ENCODE peak calls at places on chromosomes 13 and 19, in six cellular contexts. One of them, this sample, is unnamed.

GRCh38 chr13:90787007-90787406 is 560.5 kb upstream of the MIR17HG start:
- DNase-seq in lower leg skin: no peak
- DNase-seq in CD8-positive, alpha-beta T cell: no peak
- DNase-seq in AG04449: no peak
- DNase-seq in body of pancreas: no peak
- DNase-seq in left ventricle myocardium inferior: no peak
- DNase-seq in this sample: no peak

GRCh38 chr13:35923347-35923746 is 207.8 kb downstream of the DCLK1 start:
- DNase-seq in lower leg skin: peak
- DNase-seq in CD8-positive, alpha-beta T cell: no peak
- DNase-seq in AG04449: no peak
- DNase-seq in body of pancreas: no peak
- DNase-seq in left ventricle myocardium inferior: peak
- DNase-seq in this sample: no peak

GRCh38 chr13:37453246-37453645 is 145.3 kb downstream of the POSTN start:
- DNase-seq in lower leg skin: no peak
- DNase-seq in CD8-positive, alpha-beta T cell: no peak
- DNase-seq in AG04449: no peak
- DNase-seq in body of pancreas: no peak
- DNase-seq in left ventricle myocardium inferior: no peak
- DNase-seq in this sample: no peak

GRCh38 chr13:33229446-33230177 is 55.9 kb downstream of the STARD13 start:
- DNase-seq in lower leg skin: no peak
- DNase-seq in CD8-positive, alpha-beta T cell: no peak
- DNase-seq in AG04449: no peak
- DNase-seq in body of pancreas: no peak
- DNase-seq in left ventricle myocardium inferior: no peak
- DNase-seq in this sample: no peak

GRCh38 chr19:21202865-21203494 is 61.1 kb downstream of the ZNF431 start:
- DNase-seq in lower leg skin: no peak
- DNase-seq in CD8-positive, alpha-beta T cell: peak
- DNase-seq in AG04449: no peak
- DNase-seq in body of pancreas: peak
- DNase-seq in left ventricle myocardium inferior: no peak
- DNase-seq in this sample: no peak

GRCh38 chr19:12647490-12648071 is 19.0 kb downstream of the MAN2B1 start:
- DNase-seq in lower leg skin: no peak
- DNase-seq in CD8-positive, alpha-beta T cell: no peak
- DNase-seq in AG04449: no peak
- DNase-seq in body of pancreas: peak
- DNase-seq in left ventricle myocardium inferior: no peak
- DNase-seq in this sample: no peak

GRCh38 chr13:110957181-110957884 is 42.5 kb upstream of the ANKRD10 start:
- DNase-seq in lower leg skin: no peak
- DNase-seq in CD8-positive, alpha-beta T cell: no peak
- DNase-seq in AG04449: no peak
- DNase-seq in body of pancreas: no peak
- DNase-seq in left ventricle myocardium inferior: no peak
- DNase-seq in this sample: no peak

GRCh38 chr19:566403-566802 is 6.0 kb upstream of the BSG start:
- DNase-seq in lower leg skin: no peak
- DNase-seq in CD8-positive, alpha-beta T cell: no peak
- DNase-seq in AG04449: no peak
- DNase-seq in body of pancreas: peak
- DNase-seq in left ventricle myocardium inferior: no peak
- DNase-seq in this sample: no peak

GRCh38 chr13:87302034-87302433 is 369.1 kb upstream of the SLITRK5 start:
- DNase-seq in lower leg skin: no peak
- DNase-seq in CD8-positive, alpha-beta T cell: no peak
- DNase-seq in AG04449: no peak
- DNase-seq in body of pancreas: no peak
- DNase-seq in left ventricle myocardium inferior: no peak
- DNase-seq in this sample: no peak

GRCh38 chr19:18284710-18285430 is 3.4 kb upstream of the JUND start:
- DNase-seq in lower leg skin: no peak
- DNase-seq in CD8-positive, alpha-beta T cell: no peak
- DNase-seq in AG04449: no peak
- DNase-seq in body of pancreas: no peak
- DNase-seq in left ventricle myocardium inferior: no peak
- DNase-seq in this sample: no peak

GRCh38 chr19:9673912-9674668 is 810 bp downstream of the ZNF562 start:
- DNase-seq in lower leg skin: peak
- DNase-seq in CD8-positive, alpha-beta T cell: no peak
- DNase-seq in AG04449: no peak
- DNase-seq in body of pancreas: no peak
- DNase-seq in left ventricle myocardium inferior: no peak
- DNase-seq in this sample: no peak

GRCh38 chr13:31037874-31038475 is 105.5 kb downstream of the TEX26 start:
- DNase-seq in lower leg skin: no peak
- DNase-seq in CD8-positive, alpha-beta T cell: no peak
- DNase-seq in AG04449: no peak
- DNase-seq in body of pancreas: no peak
- DNase-seq in left ventricle myocardium inferior: no peak
- DNase-seq in this sample: no peak

GRCh38 chr19:55546822-55547614 is 1.7 kb upstream of the SBK3 start:
- DNase-seq in lower leg skin: peak
- DNase-seq in CD8-positive, alpha-beta T cell: no peak
- DNase-seq in AG04449: no peak
- DNase-seq in body of pancreas: peak
- DNase-seq in left ventricle myocardium inferior: peak
- DNase-seq in this sample: no peak

GRCh38 chr19:39407644-39408391 is 1.2 kb downstream of the ZFP36 start:
- DNase-seq in lower leg skin: peak
- DNase-seq in CD8-positive, alpha-beta T cell: peak
- DNase-seq in AG04449: no peak
- DNase-seq in body of pancreas: peak
- DNase-seq in left ventricle myocardium inferior: peak
- DNase-seq in this sample: no peak

DNA sequence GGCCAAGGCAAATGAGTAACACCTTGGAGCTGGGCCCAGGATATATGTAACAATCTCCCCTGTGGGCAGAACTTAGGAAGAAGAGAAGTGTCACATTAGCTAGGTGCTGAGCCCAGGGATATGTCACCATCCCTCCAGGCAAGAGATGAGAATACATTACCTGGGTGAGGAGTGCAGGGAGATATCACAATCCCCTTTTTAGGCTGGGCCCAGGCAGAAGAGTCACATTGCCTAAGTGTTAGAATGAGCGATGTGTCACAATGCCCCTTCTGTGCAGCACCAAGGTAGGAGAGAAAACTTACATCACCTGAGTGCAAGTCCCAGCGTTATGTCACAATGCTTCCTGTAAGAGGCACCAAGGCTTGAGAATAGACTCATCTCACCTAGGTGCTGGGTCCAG is 60.3 kb downstream of the ZNF726 start:
- DNase-seq in lower leg skin: no peak
- DNase-seq in CD8-positive, alpha-beta T cell: no peak
- DNase-seq in AG04449: no peak
- DNase-seq in body of pancreas: no peak
- DNase-seq in left ventricle myocardium inferior: no peak
- DNase-seq in this sample: no peak
- TF ChIP-seq CTCF in lower leg skin: no peak
- TF ChIP-seq CTCF in CD8-positive, alpha-beta T cell: no peak
- TF ChIP-seq CTCF in AG04449: no peak
- TF ChIP-seq CTCF in body of pancreas: no peak
- TF ChIP-seq CTCF in left ventricle myocardium inferior: no peak
- TF ChIP-seq CTCF in this sample: no peak

GRCh38 chr13:51246411-51247298 is 24.5 kb downstream of the FAM124A start:
- DNase-seq in lower leg skin: no peak
- DNase-seq in CD8-positive, alpha-beta T cell: no peak
- DNase-seq in AG04449: no peak
- DNase-seq in body of pancreas: peak
- DNase-seq in left ventricle myocardium inferior: peak
- DNase-seq in this sample: no peak

GRCh38 chr13:51251480-51251879 is 29.3 kb downstream of the FAM124A start:
- DNase-seq in lower leg skin: no peak
- DNase-seq in CD8-positive, alpha-beta T cell: no peak
- DNase-seq in AG04449: no peak
- DNase-seq in body of pancreas: no peak
- DNase-seq in left ventricle myocardium inferior: no peak
- DNase-seq in this sample: no peak

GRCh38 chr13:51252954-51253531 is 30.8 kb downstream of the FAM124A start:
- DNase-seq in lower leg skin: no peak
- DNase-seq in CD8-positive, alpha-beta T cell: no peak
- DNase-seq in AG04449: no peak
- DNase-seq in body of pancreas: no peak
- DNase-seq in left ventricle myocardium inferior: no peak
- DNase-seq in this sample: no peak

GRCh38 chr13:51249254-51249653 is 27.1 kb downstream of the FAM124A start:
- DNase-seq in lower leg skin: no peak
- DNase-seq in CD8-positive, alpha-beta T cell: no peak
- DNase-seq in AG04449: no peak
- DNase-seq in body of pancreas: no peak
- DNase-seq in left ventricle myocardium inferior: no peak
- DNase-seq in this sample: no peak

DNA sequence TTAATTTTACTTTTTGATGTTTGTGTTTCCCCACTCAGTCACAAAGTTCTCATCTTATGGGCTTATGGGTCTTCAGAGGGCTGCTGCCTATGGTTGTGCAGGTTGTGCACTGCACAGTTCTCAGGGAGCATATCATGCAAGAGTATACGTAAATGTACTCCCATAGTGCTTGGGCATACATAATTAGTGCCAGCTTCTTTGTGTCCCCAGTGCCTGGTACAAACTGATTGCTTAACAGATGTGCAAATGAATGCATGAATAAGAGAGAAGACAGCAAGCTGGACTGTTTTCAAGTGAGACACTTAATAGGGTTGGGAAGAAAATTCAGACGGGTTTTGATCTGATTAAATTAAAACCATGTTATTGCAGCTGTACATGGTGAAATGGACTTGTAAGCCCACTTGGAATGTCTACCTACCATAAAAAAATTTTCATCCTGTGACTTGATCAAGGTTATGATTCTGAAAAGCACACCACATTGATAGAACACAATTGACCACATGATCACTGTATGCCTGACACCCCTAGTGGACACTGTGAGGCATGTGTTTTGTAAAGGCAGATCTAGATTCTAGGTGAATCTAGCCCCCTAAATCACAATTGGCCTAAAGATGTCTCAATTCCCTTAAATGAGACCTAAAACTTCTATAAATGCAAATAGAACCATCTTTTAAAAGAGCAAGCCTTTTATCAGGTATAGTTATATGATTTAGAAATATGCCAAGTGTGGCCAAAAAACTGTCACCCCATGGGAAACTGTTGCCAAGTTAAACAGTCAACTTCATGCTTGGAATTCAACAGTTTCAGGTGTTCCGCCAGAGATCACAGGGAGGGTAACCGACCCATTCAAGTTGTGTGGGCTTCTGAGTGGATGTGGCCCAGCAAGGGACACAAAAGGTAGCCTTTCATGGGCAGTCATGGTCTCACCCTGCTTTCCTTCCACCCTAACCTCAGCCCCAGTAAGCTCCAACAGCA is 27.9 kb downstream of the FAM124A start:
- DNase-seq in lower leg skin: no peak
- DNase-seq in CD8-positive, alpha-beta T cell: no peak
- DNase-seq in AG04449: no peak
- DNase-seq in body of pancreas: no peak
- DNase-seq in left ventricle myocardium inferior: no peak
- DNase-seq in this sample: no peak
- TF ChIP-seq CTCF in lower leg skin: no peak
- TF ChIP-seq CTCF in CD8-positive, alpha-beta T cell: no peak
- TF ChIP-seq CTCF in AG04449: peak
- TF ChIP-seq CTCF in body of pancreas: peak
- TF ChIP-seq CTCF in left ventricle myocardium inferior: peak
- TF ChIP-seq CTCF in this sample: peak

GRCh38 chr19:51439021-51439465 is 19.2 kb downstream of the SIGLEC8 start:
- DNase-seq in lower leg skin: peak
- DNase-seq in CD8-positive, alpha-beta T cell: peak
- DNase-seq in AG04449: no peak
- DNase-seq in body of pancreas: no peak
- DNase-seq in left ventricle myocardium inferior: no peak
- DNase-seq in this sample: no peak
- TF ChIP-seq CTCF in lower leg skin: no peak
- TF ChIP-seq CTCF in CD8-positive, alpha-beta T cell: peak
- TF ChIP-seq CTCF in AG04449: peak
- TF ChIP-seq CTCF in body of pancreas: no peak
- TF ChIP-seq CTCF in left ventricle myocardium inferior: peak
- TF ChIP-seq CTCF in this sample: peak

GRCh38 chr19:14096272-14096992 is 5.9 kb upstream of the SAMD1 start:
- DNase-seq in lower leg skin: no peak
- DNase-seq in CD8-positive, alpha-beta T cell: no peak
- DNase-seq in AG04449: no peak
- DNase-seq in body of pancreas: no peak
- DNase-seq in left ventricle myocardium inferior: no peak
- DNase-seq in this sample: no peak
- TF ChIP-seq CTCF in lower leg skin: no peak
- TF ChIP-seq CTCF in CD8-positive, alpha-beta T cell: no peak
- TF ChIP-seq CTCF in AG04449: no peak
- TF ChIP-seq CTCF in body of pancreas: no peak
- TF ChIP-seq CTCF in left ventricle myocardium inferior: no peak
- TF ChIP-seq CTCF in this sample: no peak

DNA sequence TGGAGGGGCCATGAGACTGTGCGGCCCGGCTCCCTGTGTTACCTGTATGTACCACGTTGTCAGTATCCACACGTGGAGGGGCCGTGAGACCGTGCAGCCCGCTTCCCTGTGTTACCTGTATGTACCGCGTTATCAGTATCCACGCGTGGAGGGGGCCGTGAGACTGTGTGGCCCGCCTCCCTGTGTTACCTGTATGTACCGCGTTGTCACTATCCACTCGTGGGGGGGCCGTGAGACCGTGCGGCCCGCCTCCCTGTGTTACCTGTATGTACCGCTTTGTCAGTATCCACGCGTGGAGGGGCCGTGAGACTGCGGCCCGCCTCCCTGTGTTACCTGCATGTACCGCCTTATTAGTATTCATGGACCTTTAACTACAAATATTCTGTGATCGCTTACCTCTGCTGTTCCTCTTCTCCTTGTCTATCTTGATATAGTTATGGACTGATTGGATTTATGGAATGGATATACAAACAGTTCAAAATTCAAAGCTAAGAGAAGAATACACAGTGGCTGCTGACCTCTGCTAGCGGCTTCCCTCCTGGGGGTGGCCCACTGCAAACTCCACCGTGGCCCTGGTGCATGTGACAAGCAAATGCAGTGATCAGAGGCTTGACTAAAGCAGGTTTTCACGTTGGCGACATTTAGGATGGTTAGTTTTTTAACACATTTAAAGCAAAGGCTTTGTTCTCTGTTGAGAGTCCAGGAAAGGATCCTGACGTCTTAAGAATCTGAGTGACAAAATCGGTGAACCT is 38.7 kb downstream of the ATP11A start:
- DNase-seq in lower leg skin: no peak
- DNase-seq in CD8-positive, alpha-beta T cell: no peak
- DNase-seq in AG04449: no peak
- DNase-seq in body of pancreas: no peak
- DNase-seq in left ventricle myocardium inferior: no peak
- DNase-seq in this sample: no peak
- TF ChIP-seq CTCF in lower leg skin: no peak
- TF ChIP-seq CTCF in CD8-positive, alpha-beta T cell: no peak
- TF ChIP-seq CTCF in AG04449: no peak
- TF ChIP-seq CTCF in body of pancreas: no peak
- TF ChIP-seq CTCF in left ventricle myocardium inferior: no peak
- TF ChIP-seq CTCF in this sample: no peak

GRCh38 chr19:44954649-44955499 is at the start of gene CLPTM1:
- DNase-seq in lower leg skin: peak
- DNase-seq in CD8-positive, alpha-beta T cell: peak
- DNase-seq in AG04449: peak
- DNase-seq in body of pancreas: peak
- DNase-seq in left ventricle myocardium inferior: peak
- DNase-seq in this sample: peak
- TF ChIP-seq CTCF in lower leg skin: no peak
- TF ChIP-seq CTCF in CD8-positive, alpha-beta T cell: no peak
- TF ChIP-seq CTCF in AG04449: no peak
- TF ChIP-seq CTCF in body of pancreas: no peak
- TF ChIP-seq CTCF in left ventricle myocardium inferior: no peak
- TF ChIP-seq CTCF in this sample: no peak

This sample was measured in progenitor cell of endocrine pancreas.